ENCODE peak calls at places on chromosomes 16 and 17, in ten cellular contexts. Y is cardiac muscle cell; P is fibroblast of the aortic adventitia; M is lower lobe of right lung; H is GM23338; F is ovary; J is right atrium auricular region; B is CD4-positive, alpha-beta memory T cell; K is Peyer's patch; G is gastrocnemius medialis. T is an unnamed sample.

GRCh38 chr16:10752843-10753523 is 9.3 kb downstream of the NUBP1 start:
- DNase-seq in K (peak), J (peak), H (no peak), P (no peak), G (peak), M (peak), B (no peak), F (no peak), Y (no peak), T (peak)

GRCh38 chr16:88285514-88285822 is 97.3 kb upstream of the ZNF469 start:
- DNase-seq in K (no peak), P (no peak), Y (no peak), J (no peak), F (no peak), H (no peak), B (no peak), G (no peak), M (peak), T (no peak)

GRCh38 chr17:3986270-3986938 is 22.2 kb upstream of the ATP2A3 start:
- DNase-seq in K (no peak), P (no peak), M (peak), G (no peak), Y (no peak), H (no peak), B (no peak), J (no peak), F (no peak), T (peak)

GRCh38 chr17:49996121-49996494 is 1.1 kb upstream of the DLX3 start:
- DNase-seq in K (peak), M (no peak), P (no peak), Y (no peak), F (no peak), J (no peak), B (no peak), H (no peak), G (no peak), T (peak)

GRCh38 chr17:74008196-74008595 is 195.3 kb upstream of the RPL38 start:
- DNase-seq in J (no peak), F (no peak), M (no peak), Y (peak), G (no peak), K (no peak), P (no peak), B (no peak), H (peak), T (no peak)

GRCh38 chr17:79949646-79950292 is 85.9 kb downstream of the TBC1D16 start:
- DNase-seq in K (peak), F (peak), P (no peak), B (no peak), M (no peak), H (peak), J (no peak), G (no peak), Y (no peak), T (peak)

GRCh38 chr16:80527297-80527696 is 13.5 kb upstream of the DYNLRB2 start:
- DNase-seq in J (no peak), K (peak), H (peak), G (no peak), F (no peak), Y (peak), M (no peak), B (no peak), P (peak), T (peak)

GRCh38 chr17:81365148-81365600 is 30.1 kb upstream of the BAHCC1 start:
- DNase-seq in H (peak), G (no peak), M (peak), F (peak), P (peak), K (peak), B (no peak), J (peak), Y (peak), T (peak)

GRCh38 chr16:4052801-4053662 is 63.2 kb downstream of the ADCY9 start:
- DNase-seq in F (no peak), Y (peak), B (no peak), G (peak), J (peak), P (peak), K (peak), M (peak), H (no peak), T (peak)

GRCh38 chr17:15261063-15261817 is 3.9 kb downstream of the PMP22 start:
- DNase-seq in F (no peak), B (no peak), P (peak), Y (peak), K (peak), J (no peak), G (peak), H (peak), M (peak), T (peak)

GRCh38 chr16:70250748-70251650 is 741 bp downstream of the EXOSC6 start:
- DNase-seq in F (peak), J (peak), G (no peak), K (peak), P (peak), H (peak), Y (peak), B (no peak), M (peak), T (peak)

GRCh38 chr17:63095459-63095858 is 129.4 kb downstream of the TANC2 start:
- DNase-seq in G (no peak), H (no peak), M (no peak), P (no peak), B (no peak), K (no peak), J (no peak), F (no peak), Y (no peak), T (no peak)

GRCh38 chr17:74862108-74862901 is 2.6 kb upstream of the GRIN2C start:
- DNase-seq in M (peak), J (no peak), B (peak), H (peak), Y (peak), G (no peak), P (no peak), F (peak), K (peak), T (peak)

GRCh38 chr16:24838554-24839266 is 7.1 kb upstream of the SLC5A11 start:
- DNase-seq in B (no peak), Y (peak), M (no peak), K (no peak), G (no peak), P (peak), J (peak), H (no peak), F (no peak), T (no peak)
- H3K4me3 ChIP-seq in B (no peak), Y (no peak), M (no peak), K (no peak), G (no peak), P (peak), J (no peak), H (no peak), F (no peak), T (no peak)

DNA sequence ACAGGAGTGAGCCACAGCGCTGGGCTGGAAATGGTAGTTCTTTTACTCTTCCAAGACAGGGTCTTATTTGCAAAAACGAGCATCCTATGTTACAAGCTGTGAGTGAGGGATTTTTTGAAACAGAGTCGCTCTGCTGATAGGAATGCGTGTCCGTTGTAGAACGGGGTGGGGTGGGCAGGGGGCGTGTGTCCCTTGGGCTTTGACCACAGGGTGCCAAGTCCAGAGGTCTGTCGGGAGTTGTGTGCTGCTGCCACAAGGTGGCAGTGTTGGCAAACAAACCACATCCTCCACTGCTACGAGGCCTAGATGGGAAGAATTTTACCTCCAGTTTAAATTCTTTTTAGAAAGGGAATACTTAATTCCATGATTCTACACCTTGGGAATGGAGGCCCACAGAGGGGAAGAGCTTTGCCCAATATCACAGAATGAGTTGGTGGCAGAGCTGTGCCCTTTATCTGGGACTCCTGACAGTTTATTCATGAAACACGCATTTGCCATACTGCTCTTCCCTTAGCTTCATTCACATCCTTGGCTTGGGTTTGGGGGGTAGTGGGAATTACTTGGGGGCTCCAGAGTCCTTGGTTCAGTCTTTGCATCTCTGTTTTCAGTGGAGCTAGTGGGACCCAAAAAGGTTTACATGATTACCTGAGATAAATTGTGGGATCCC is 30.6 kb upstream of the ETV4 start:
- DNase-seq in F (peak), H (peak), M (peak), G (peak), B (peak), Y (peak), K (peak), P (peak), J (peak), T (peak)
- H3K4me3 ChIP-seq in F (no peak), H (peak), M (no peak), G (no peak), B (no peak), Y (no peak), K (no peak), P (no peak), J (no peak), T (no peak)

GRCh38 chr16:85803570-85803969 is 4.1 kb downstream of the COX4I1 start:
- DNase-seq in H (no peak), M (peak), B (no peak), G (no peak), J (no peak), K (no peak), F (no peak), P (no peak), Y (no peak), T (no peak)
- H3K4me3 ChIP-seq in H (no peak), M (no peak), B (no peak), G (no peak), J (no peak), K (no peak), F (no peak), P (no peak), Y (no peak), T (no peak)

DNA sequence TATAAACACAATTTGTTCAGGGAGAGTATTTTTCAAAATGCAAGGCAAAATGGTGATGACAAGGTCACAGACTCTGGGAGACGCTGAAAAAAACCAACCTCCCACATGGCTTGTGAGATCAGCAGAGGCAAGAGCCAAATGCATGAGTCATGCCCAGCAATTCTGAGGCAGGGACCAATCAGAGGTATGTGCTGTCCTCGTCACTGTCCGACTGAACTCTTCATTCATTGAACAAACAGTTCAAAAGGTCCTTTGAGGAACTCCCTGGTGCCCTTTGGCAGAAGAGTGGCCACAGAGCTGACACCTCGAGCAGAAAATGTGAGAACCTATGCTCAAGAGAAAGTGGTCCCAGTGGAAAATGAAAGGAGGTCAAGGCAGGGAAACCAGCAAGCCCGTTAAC is 51.0 kb downstream of the CDH11 start:
- DNase-seq in B (no peak), F (peak), P (peak), G (peak), J (peak), Y (peak), M (no peak), K (peak), H (peak), T (peak)
- H3K4me3 ChIP-seq in B (no peak), F (no peak), P (peak), G (peak), J (peak), Y (no peak), M (no peak), K (no peak), H (no peak), T (peak)

GRCh38 chr17:40068917-40069750 is 6.4 kb downstream of the THRA start:
- DNase-seq in K (peak), G (peak), P (peak), H (peak), Y (peak), J (peak), B (peak), F (peak), M (peak), T (peak)
- H3K4me3 ChIP-seq in K (no peak), G (peak), P (peak), H (peak), Y (no peak), J (peak), B (peak), F (peak), M (peak), T (no peak)

GRCh38 chr16:55330726-55331647 is 7.0 kb downstream of the IRX6 start:
- DNase-seq in B (no peak), J (no peak), K (no peak), H (peak), Y (no peak), G (no peak), P (no peak), F (no peak), M (no peak), T (no peak)

GRCh38 chr16:55329791-55330190 is 5.8 kb downstream of the IRX6 start:
- DNase-seq in P (no peak), Y (no peak), F (no peak), J (no peak), B (no peak), K (no peak), G (no peak), M (no peak), H (peak), T (no peak)

GRCh38 chr16:55331648-55332185 is 7.7 kb downstream of the IRX6 start:
- DNase-seq in M (no peak), P (no peak), G (no peak), Y (no peak), K (no peak), J (no peak), H (no peak), B (no peak), F (no peak), T (no peak)

GRCh38 chr16:55326261-55326802 is 2.3 kb downstream of the IRX6 start:
- DNase-seq in G (no peak), J (no peak), H (peak), Y (no peak), P (no peak), B (no peak), K (no peak), M (no peak), F (no peak), T (no peak)

GRCh38 chr16:55328611-55329569 is 4.9 kb downstream of the IRX6 start:
- DNase-seq in G (no peak), B (no peak), H (peak), K (no peak), P (no peak), Y (no peak), J (no peak), M (no peak), F (no peak), T (no peak)
- H3K4me3 ChIP-seq in G (no peak), B (no peak), H (peak), K (no peak), P (no peak), Y (peak), J (no peak), M (no peak), F (no peak), T (no peak)

GRCh38 chr17:48582750-48583069 is 4.6 kb upstream of the HOXB4 start:
- DNase-seq in M (no peak), H (no peak), J (no peak), K (no peak), Y (no peak), P (no peak), F (no peak), B (no peak), G (no peak), T (no peak)
- H3K4me3 ChIP-seq in M (peak), H (peak), J (no peak), K (no peak), Y (no peak), P (peak), F (no peak), B (no peak), G (peak), T (no peak)

GRCh38 chr16:84178892-84179611 is 7.8 kb downstream of the TAF1C start:
- DNase-seq in K (no peak), P (no peak), H (no peak), J (no peak), B (no peak), M (no peak), G (no peak), Y (no peak), F (no peak), T (peak)

GRCh38 chr16:84182104-84182503 is 4.8 kb downstream of the TAF1C start:
- DNase-seq in H (no peak), B (no peak), J (no peak), F (no peak), Y (no peak), K (no peak), G (no peak), M (no peak), P (no peak), T (peak)

GRCh38 chr16:84181144-84181915 is 5.5 kb downstream of the TAF1C start:
- DNase-seq in H (no peak), P (no peak), J (no peak), Y (no peak), M (no peak), G (no peak), F (no peak), B (no peak), K (no peak), T (peak)

GRCh38 chr16:84179612-84180320 is 7.1 kb downstream of the TAF1C start:
- DNase-seq in B (no peak), F (no peak), K (no peak), J (no peak), G (no peak), Y (no peak), P (no peak), M (no peak), H (no peak), T (peak)

DNA sequence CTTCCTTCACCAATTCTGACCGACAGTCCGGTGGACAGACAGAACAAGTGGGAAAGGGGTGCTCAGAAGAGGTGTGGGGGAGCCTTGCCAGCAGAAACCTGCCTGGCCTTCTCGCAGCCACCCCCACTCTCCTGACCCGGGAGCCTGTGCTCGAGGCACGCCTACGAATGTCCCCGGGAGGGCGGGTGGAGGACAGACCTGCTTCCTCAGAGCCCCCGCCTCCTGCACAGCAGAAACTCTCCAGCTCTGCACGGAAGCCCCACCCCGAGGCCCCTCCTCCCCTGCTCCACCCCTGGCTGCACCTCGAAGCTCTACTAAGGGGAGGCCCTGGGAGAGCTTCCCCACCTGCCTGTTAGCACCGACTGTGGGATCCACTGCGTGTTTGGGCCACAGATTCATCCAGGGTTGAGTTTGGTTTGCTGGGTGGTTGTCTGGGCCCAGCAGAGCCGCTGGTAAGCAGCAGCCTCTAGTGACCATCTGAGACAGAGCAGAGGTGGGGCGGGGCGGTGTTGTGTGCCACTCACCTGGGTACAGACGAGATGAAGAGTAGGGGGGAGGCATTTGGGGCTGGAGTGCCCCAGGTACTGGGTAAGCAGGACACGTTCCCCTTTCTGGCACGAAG is 6.2 kb downstream of the TAF1C start:
- DNase-seq in P (no peak), B (no peak), K (no peak), Y (no peak), G (no peak), H (no peak), F (no peak), J (no peak), M (peak), T (peak)
- H3K4me3 ChIP-seq in P (no peak), B (no peak), K (no peak), Y (no peak), G (no peak), H (no peak), F (no peak), J (no peak), M (no peak), T (no peak)

T was measured in aorta.